ENCODE peak calls at places on chromosomes 6 and 20, in seven cellular contexts. J is hepatocyte, S is HCT116, P is mesenchymal stem cell, Z is IMR-90, X is mammary epithelial cell, F is HepG2. K is an unnamed sample.

GRCh38 chr6:13573669-13574110 is 711 bp upstream of the SIRT5 start:
- DNase-seq in J (peak; percentile 46), S (peak; percentile 18), P (peak; percentile 56), Z (peak; percentile 46), X (peak; percentile 30), F (peak; percentile 29), K (no peak)

GRCh38 chr6:166743415-166743814 is 116.4 kb upstream of the RPS6KA2 start:
- DNase-seq in J (no peak), S (no peak), P (no peak), Z (no peak), X (no peak), F (no peak), K (no peak)

GRCh38 chr6:55925292-55925691 is 49.9 kb upstream of the BMP5 start:
- DNase-seq in J (no peak), S (peak; percentile 45), P (peak; percentile 78), Z (peak; percentile 94), X (peak; percentile 85), F (no peak), K (no peak)

GRCh38 chr20:40279390-40279789 is 409.6 kb downstream of the MAFB start:
- DNase-seq in J (peak; percentile 32), S (no peak), P (peak; percentile 88), Z (peak; percentile 45), X (peak; percentile 67), F (no peak), K (no peak)

GRCh38 chr6:24357336-24358218 is at the start of gene DCDC2:
- DNase-seq in J (no peak), S (no peak), P (no peak), Z (no peak), X (peak; percentile 51), F (peak; percentile 87), K (no peak)

GRCh38 chr20:20641783-20642182 is 70.7 kb downstream of the RALGAPA2 start:
- DNase-seq in J (no peak), S (no peak), P (no peak), Z (no peak), X (no peak), F (no peak), K (no peak)

GRCh38 chr6:35090734-35091133 is 50.4 kb downstream of the TCP11 start:
- DNase-seq in J (peak; percentile 1), S (no peak), P (no peak), Z (no peak), X (no peak), F (no peak), K (no peak)

GRCh38 chr20:30601974-30602373 is 655.5 kb upstream of the DEFB115 start:
- DNase-seq in J (no peak), S (no peak), P (no peak), Z (no peak), X (no peak), F (no peak), K (no peak)

GRCh38 chr6:132713355-132714134 is at the start of gene VNN1:
- DNase-seq in J (no peak), S (no peak), P (no peak), Z (no peak), X (no peak), F (no peak), K (peak; percentile 44)

GRCh38 chr6:129849456-129849855 is 11.7 kb downstream of the TMEM244 start:
- DNase-seq in J (no peak), S (peak; percentile 60), P (peak; percentile 61), Z (peak; percentile 88), X (peak; percentile 89), F (no peak), K (no peak)

GRCh38 chr6:149482542-149483261 is 2.1 kb downstream of the ZC3H12D start:
- DNase-seq in J (no peak), S (no peak), P (no peak), Z (no peak), X (no peak), F (no peak), K (peak; percentile 88)

GRCh38 chr6:37777272-37777736 is 42.2 kb upstream of the ZFAND3 start:
- DNase-seq in J (no peak), S (no peak), P (no peak), Z (no peak), X (no peak), F (no peak), K (no peak)

GRCh38 chr6:138682722-138683521 is 90.6 kb upstream of the CCDC28A start:
- DNase-seq in J (no peak), S (no peak), P (peak; percentile 84), Z (peak; percentile 86), X (peak; percentile 88), F (no peak), K (peak; percentile 10)

GRCh38 chr6:26123675-26124549 is 36.7 kb downstream of the HFE start:
- DNase-seq in J (peak; percentile 95), S (peak; percentile 99), P (peak; percentile 100), Z (peak; percentile 100), X (peak; percentile 99), F (peak; percentile 100), K (peak; percentile 81)

DNA sequence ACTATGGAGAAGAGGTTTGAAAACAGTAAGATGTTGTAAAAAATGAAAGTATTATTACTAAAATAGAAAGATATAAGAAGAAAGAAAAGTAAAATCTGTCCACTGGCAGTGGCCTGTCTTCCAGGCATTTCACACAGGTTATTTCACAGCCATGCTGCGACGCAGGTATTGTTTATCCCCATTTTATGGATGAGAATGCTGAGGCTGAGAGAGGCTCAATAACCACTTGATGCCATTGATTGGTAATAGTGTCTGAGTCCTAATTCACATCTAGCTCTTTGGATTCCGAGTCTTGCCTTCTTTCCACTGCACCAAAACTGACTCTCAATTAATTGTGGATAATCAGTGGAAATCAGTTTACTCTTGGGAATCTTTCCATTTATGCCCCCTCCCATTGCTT is 37.2 kb upstream of the IL20RA start:
- DNase-seq in J (no peak), S (no peak), P (no peak), Z (no peak), X (no peak), F (no peak), K (no peak)
- H2AFZ ChIP-seq in J (no peak overlapping the region), S (no peak overlapping the region), P (no peak overlapping the region), Z (no peak overlapping the region), X (no peak overlapping the region), F (no peak overlapping the region), K (no peak overlapping the region)

DNA sequence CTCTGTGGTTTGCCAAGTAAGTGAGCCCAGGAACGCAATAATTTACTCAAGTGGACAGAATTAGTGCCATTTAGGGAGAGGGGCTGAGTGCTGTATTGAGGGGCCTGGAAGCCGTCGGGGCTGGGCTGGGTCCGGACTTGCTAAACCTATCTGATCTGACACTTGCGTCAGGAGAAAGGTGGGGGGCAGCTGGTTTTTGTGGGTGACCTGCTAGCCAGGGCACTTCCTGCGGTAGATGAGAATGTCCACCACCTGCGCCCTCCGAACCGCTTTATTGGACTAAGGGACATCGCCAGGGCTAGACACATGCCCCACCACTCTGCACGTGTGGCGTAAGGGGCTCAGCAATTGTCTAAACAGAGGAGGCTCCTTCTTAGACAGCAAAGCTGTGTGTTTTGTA is 139.1 kb downstream of the CDH4 start:
- DNase-seq in J (no peak), S (no peak), P (no peak), Z (no peak), X (no peak), F (no peak), K (no peak)
- H3K4me1 ChIP-seq in J (peaks cover 4% of the 10 kb centered on the region), S (no peaks in the 10 kb centered on the region), P (peaks cover 2% of the 10 kb centered on the region), Z (peaks cover 4% of the 10 kb centered on the region), X (peaks cover 29% of the 10 kb centered on the region), F (no peaks in the 10 kb centered on the region), K (no peaks in the 10 kb centered on the region)

GRCh38 chr20:37407117-37407566 is 61.2 kb downstream of the SRC start:
- DNase-seq in J (no peak), S (no peak), P (no peak), Z (no peak), X (peak; percentile 57), F (no peak), K (peak; percentile 55)

GRCh38 chr20:37407573-37408002 is 61.6 kb downstream of the SRC start:
- DNase-seq in J (no peak), S (no peak), P (no peak), Z (no peak), X (no peak), F (peak; percentile 43), K (no peak)

GRCh38 chr20:37405351-37405897 is 59.5 kb downstream of the SRC start:
- DNase-seq in J (no peak), S (no peak), P (no peak), Z (no peak), X (no peak), F (no peak), K (no peak)

GRCh38 chr20:37404461-37404881 is 58.5 kb downstream of the SRC start:
- DNase-seq in J (no peak), S (no peak), P (no peak), Z (no peak), X (no peak), F (no peak), K (no peak)

DNA sequence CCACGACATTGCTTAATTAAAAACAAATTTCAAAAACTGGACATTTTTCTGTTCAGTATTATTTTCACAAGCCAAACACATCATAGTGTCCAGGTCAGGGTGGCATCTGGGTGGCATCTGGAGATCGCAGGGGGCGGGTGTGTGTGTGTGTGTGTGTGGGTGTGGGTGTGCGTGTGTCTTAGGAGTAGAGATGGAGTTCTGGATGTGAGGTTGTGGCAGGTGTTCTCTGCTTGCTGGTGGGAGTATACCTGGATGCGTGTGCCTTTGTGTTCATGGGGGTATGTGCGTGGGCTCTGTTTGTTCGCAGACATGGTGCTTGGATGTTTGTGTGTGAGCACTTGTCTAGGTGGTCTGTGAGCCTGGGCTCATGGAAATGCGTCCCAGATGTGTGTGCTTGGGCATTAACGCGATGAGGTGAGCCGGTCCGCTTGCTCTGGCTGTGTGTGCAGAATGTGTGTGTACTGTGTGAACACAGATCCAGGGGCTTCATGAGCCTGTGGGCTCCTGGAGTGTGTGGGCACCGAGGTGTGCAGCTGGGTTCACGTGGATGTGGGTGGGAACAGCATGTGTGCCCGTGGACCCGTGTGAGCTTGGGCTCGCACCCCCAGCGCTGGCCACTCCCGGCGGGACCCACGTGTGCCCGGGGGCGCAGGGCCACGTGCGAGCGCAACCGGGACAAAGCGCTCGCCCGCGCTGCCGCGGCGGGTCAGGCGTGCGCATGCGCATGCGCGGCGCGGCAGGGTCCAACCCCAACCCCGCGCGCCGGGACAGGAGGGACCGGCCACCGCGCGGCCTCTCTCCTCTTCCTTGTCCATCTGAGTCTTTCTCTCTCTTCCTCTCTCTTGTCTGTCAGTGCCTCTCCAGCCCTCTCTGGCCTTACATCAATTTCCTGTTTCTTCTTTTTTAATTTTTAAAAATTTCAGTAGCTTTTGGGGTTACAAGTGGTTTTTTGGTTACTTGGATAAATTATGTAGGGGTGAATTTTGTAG is 60.4 kb downstream of the SRC start:
- DNase-seq in J (peak; percentile 77), S (no peak), P (peak; percentile 21), Z (peak; percentile 28), X (peak; percentile 18), F (no peak), K (peak; percentile 80)
- H2AFZ ChIP-seq in J (peak overlapping the region; percentile 81), S (peak overlapping the region; percentile 74), P (no peak overlapping the region), Z (peak overlapping the region; percentile 95), X (peak overlapping the region; percentile 80), F (no peak overlapping the region), K (peak overlapping the region; percentile 89)

DNA sequence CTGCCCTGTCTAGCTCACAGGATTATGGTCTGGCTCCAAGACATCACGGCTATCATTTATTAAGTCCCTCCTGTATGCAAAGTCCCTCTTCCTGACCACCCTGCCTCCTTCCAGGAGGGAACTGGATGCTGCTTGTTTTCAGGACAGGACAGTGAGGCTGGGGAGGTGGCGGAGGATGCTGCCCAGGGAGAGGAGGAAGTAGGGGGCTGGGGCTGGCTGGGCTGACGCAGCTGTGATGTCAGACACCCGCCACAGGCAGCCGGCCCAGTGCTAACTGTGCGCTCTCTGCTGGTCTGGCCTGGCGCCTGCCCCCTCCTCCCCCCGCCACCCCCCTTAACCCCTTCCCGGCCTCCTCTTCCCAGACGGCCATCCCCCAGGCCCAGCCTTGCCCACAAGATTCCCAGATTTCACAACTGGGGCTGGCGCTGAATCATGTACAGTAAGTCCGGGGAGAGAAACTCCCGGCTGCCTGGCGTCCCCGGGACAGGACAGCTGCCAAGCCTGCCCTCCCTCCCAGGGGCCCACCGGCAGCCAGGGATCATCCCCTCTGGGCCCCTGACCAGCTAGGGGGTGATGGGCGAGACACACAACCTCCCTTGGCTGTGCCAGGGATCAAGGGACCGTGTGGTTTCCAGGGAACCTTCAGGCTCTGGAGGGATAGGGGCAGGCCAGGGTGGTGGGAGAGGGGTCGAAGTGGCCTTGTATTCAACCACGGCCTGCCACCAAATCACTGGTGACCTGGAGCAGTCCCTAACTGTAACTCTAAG is 118.1 kb downstream of the CEBPB start:
- DNase-seq in J (peak; percentile 91), S (peak; percentile 42), P (peak; percentile 100), Z (peak; percentile 100), X (peak; percentile 96), F (peak; percentile 96), K (no peak)
- H3K4me1 ChIP-seq in J (peaks cover 47% of the 10 kb centered on the region), S (peaks cover 63% of the 10 kb centered on the region), P (peaks cover 51% of the 10 kb centered on the region), Z (peaks cover 61% of the 10 kb centered on the region), X (peaks cover 59% of the 10 kb centered on the region), F (peaks cover 66% of the 10 kb centered on the region), K (no peaks in the 10 kb centered on the region)

K was measured in Karpas-422.